ENCODE peak calls at places on chromosome 15, in nine cellular contexts. J is NCI-H1930; T is stimulated activated naive B cell treated with anti-CD40 and anti-IgM and Interleukin-4, amounts not matched to agents 10 μg/mL and 1 μg/mL and 100 μg/mL, for 72 hours; X is nephron progenitor cell; A is activated CD8-positive, alpha-beta memory T cell treated with anti-CD3 and anti-CD28 coated beads, Interleukin-2, amount 50 U/mL, for 4 hours; U is activated naive CD4-positive, alpha-beta T cell; B is EL; Z is left ventricle myocardium inferior; E is tibial artery. Q is an unnamed sample.

GRCh38 chr15:88912500-88912921 is 668 bp downstream of the MFGE8 start:
- DNase-seq in J (no peak), T (no peak), X (peak; percentile 37), A (no peak), U (no peak), B (peak; percentile 45), Z (peak; percentile 53), E (no peak), Q (no peak)

GRCh38 chr15:36814708-36815107 is 235.3 kb downstream of the CDIN1 start:
- DNase-seq in J (no peak), T (no peak), X (no peak), A (no peak), U (no peak), B (no peak), Z (no peak), E (no peak), Q (no peak)

GRCh38 chr15:66405605-66406004 is 18.9 kb downstream of the MAP2K1 start:
- DNase-seq in J (peak; percentile 36), T (no peak), X (no peak), A (no peak), U (no peak), B (no peak), Z (no peak), E (no peak), Q (no peak)

GRCh38 chr15:78035861-78036476 is 41.5 kb downstream of the TBC1D2B start:
- DNase-seq in J (no peak), T (no peak), X (no peak), A (no peak), U (no peak), B (peak; percentile 49), Z (no peak), E (no peak), Q (no peak)

GRCh38 chr15:59366368-59367021 is 6.2 kb downstream of the MYO1E start:
- DNase-seq in J (no peak), T (no peak), X (no peak), A (no peak), U (no peak), B (peak; percentile 28), Z (no peak), E (no peak), Q (no peak)

GRCh38 chr15:64067564-64068030 is 21.3 kb upstream of the DAPK2 start:
- DNase-seq in J (peak; percentile 7), T (peak; percentile 53), X (peak; percentile 79), A (peak; percentile 70), U (peak; percentile 44), B (peak; percentile 68), Z (peak; percentile 25), E (peak; percentile 59), Q (peak; percentile 60)

GRCh38 chr15:99928429-99928981 is 195.3 kb upstream of the LYSMD4 start:
- DNase-seq in J (no peak), T (peak; percentile 80), X (peak; percentile 86), A (peak; percentile 89), U (peak; percentile 88), B (peak; percentile 61), Z (peak; percentile 87), E (peak; percentile 78), Q (peak; percentile 51)

GRCh38 chr15:58462547-58462946 is 30.8 kb downstream of the LIPC start:
- DNase-seq in J (no peak), T (no peak), X (no peak), A (no peak), U (no peak), B (no peak), Z (no peak), E (no peak), Q (no peak)

GRCh38 chr15:60116456-60117089 is 112.5 kb downstream of the FOXB1 start:
- DNase-seq in J (no peak), T (no peak), X (no peak), A (no peak), U (no peak), B (no peak), Z (no peak), E (no peak), Q (no peak)

GRCh38 chr15:68278345-68279217 is 1.0 kb downstream of the FEM1B start:
- DNase-seq in J (no peak), T (no peak), X (no peak), A (no peak), U (no peak), B (peak; percentile 53), Z (no peak), E (no peak), Q (peak; percentile 56)

GRCh38 chr15:99677540-99678134 is 55.6 kb downstream of the LYSMD4 start:
- DNase-seq in J (no peak), T (no peak), X (no peak), A (no peak), U (no peak), B (no peak), Z (no peak), E (no peak), Q (no peak)

GRCh38 chr15:95923797-95924196 is 406.7 kb upstream of the NR2F2 start:
- DNase-seq in J (no peak), T (no peak), X (no peak), A (no peak), U (no peak), B (no peak), Z (no peak), E (no peak), Q (no peak)

GRCh38 chr15:68014219-68014618 is 39.9 kb upstream of the PIAS1 start:
- DNase-seq in J (no peak), T (no peak), X (no peak), A (no peak), U (no peak), B (no peak), Z (no peak), E (no peak), Q (no peak)

GRCh38 chr15:51077565-51078153 is 17.0 kb downstream of the TNFAIP8L3 start:
- DNase-seq in J (no peak), T (peak; percentile 73), X (peak; percentile 50), A (peak; percentile 38), U (peak; percentile 18), B (peak; percentile 90), Z (peak; percentile 70), E (peak; percentile 49), Q (peak; percentile 9)

GRCh38 chr15:50873935-50874353 is 34.5 kb upstream of the AP4E1 start:
- DNase-seq in J (no peak), T (no peak), X (no peak), A (no peak), U (no peak), B (no peak), Z (no peak), E (no peak), Q (no peak)

GRCh38 chr15:73989001-73989798 is 2.9 kb downstream of the STOML1 start:
- DNase-seq in J (no peak), T (no peak), X (no peak), A (no peak), U (no peak), B (peak; percentile 82), Z (no peak), E (no peak), Q (peak; percentile 62)

GRCh38 chr15:77021803-77022381 is 27.0 kb downstream of the PSTPIP1 start:
- DNase-seq in J (no peak), T (no peak), X (no peak), A (peak; percentile 40), U (no peak), B (peak; percentile 90), Z (no peak), E (no peak), Q (peak; percentile 33)

GRCh38 chr15:52503788-52504496 is 24.7 kb downstream of the MYO5A start:
- DNase-seq in J (no peak), T (no peak), X (no peak), A (no peak), U (no peak), B (peak; percentile 43), Z (no peak), E (no peak), Q (peak; percentile 37)

GRCh38 chr15:41772720-41773331 is 1.5 kb upstream of the MAPKBP1 start:
- DNase-seq in J (no peak), T (peak; percentile 63), X (peak; percentile 18), A (peak; percentile 52), U (peak; percentile 19), B (peak; percentile 76), Z (no peak), E (peak; percentile 40), Q (peak; percentile 59)

GRCh38 chr15:44427756-44428724 is 611 bp downstream of the CTDSPL2 start:
- DNase-seq in J (peak; percentile 79), T (no peak), X (peak; percentile 69), A (no peak), U (no peak), B (peak; percentile 73), Z (no peak), E (no peak), Q (no peak)

GRCh38 chr15:92906038-92906437 is 5.9 kb downstream of the CHD2 start:
- DNase-seq in J (no peak), T (no peak), X (no peak), A (no peak), U (no peak), B (no peak), Z (no peak), E (no peak), Q (no peak)

GRCh38 chr15:36371509-36371908 is 207.9 kb upstream of the CDIN1 start:
- DNase-seq in J (no peak), T (no peak), X (no peak), A (no peak), U (no peak), B (peak; percentile 40), Z (no peak), E (no peak), Q (no peak)

GRCh38 chr15:69748700-69749099 is 296.1 kb downstream of the RPLP1 start:
- DNase-seq in J (no peak), T (no peak), X (no peak), A (no peak), U (no peak), B (no peak), Z (no peak), E (no peak), Q (no peak)

GRCh38 chr15:80480909-80481308 is 76.7 kb downstream of the ARNT2 start:
- DNase-seq in J (no peak), T (no peak), X (no peak), A (no peak), U (no peak), B (peak; percentile 97), Z (peak; percentile 48), E (peak; percentile 78), Q (peak; percentile 96)

GRCh38 chr15:32096211-32096610 is 65.9 kb downstream of the CHRNA7 start:
- DNase-seq in J (no peak), T (no peak), X (no peak), A (no peak), U (no peak), B (no peak), Z (no peak), E (no peak), Q (no peak)

GRCh38 chr15:84840255-84840654 is 23.1 kb downstream of the ALPK3 start:
- DNase-seq in J (no peak), T (no peak), X (no peak), A (no peak), U (no peak), B (no peak), Z (no peak), E (no peak), Q (no peak)

GRCh38 chr15:77631790-77632551 is 741 bp downstream of the LINGO1 start:
- DNase-seq in J (no peak), T (no peak), X (peak; percentile 67), A (no peak), U (no peak), B (no peak), Z (peak; percentile 32), E (no peak), Q (no peak)

GRCh38 chr15:65258863-65259262 is 27.8 kb downstream of the PARP16 start:
- DNase-seq in J (no peak), T (no peak), X (no peak), A (no peak), U (no peak), B (no peak), Z (no peak), E (peak; percentile 38), Q (no peak)

GRCh38 chr15:39592500-39592899 is 11.6 kb downstream of the THBS1 start:
- DNase-seq in J (no peak), T (no peak), X (no peak), A (no peak), U (no peak), B (peak; percentile 54), Z (no peak), E (no peak), Q (no peak)

GRCh38 chr15:58491499-58492202 is 59.9 kb downstream of the LIPC start:
- DNase-seq in J (no peak), T (no peak), X (no peak), A (no peak), U (no peak), B (no peak), Z (no peak), E (no peak), Q (no peak)

GRCh38 chr15:45522179-45522930 is at the start of gene SLC30A4:
- DNase-seq in J (peak; percentile 28), T (peak; percentile 66), X (peak; percentile 79), A (peak; percentile 72), U (peak; percentile 58), B (peak; percentile 64), Z (peak; percentile 71), E (peak; percentile 54), Q (peak; percentile 20)

Q was measured in brain microvascular endothelial cell.